ENCODE peak calls at places on chromosomes 3 and 15, in seven cellular contexts. L, T, J, E, C, H and Q are unnamed samples. For H3K4me1, the result is how much of the 10 kb centered on the place peaks cover.

GRCh38 chr3:179653777-179654117 is 907 bp downstream of the USP13 start:
- DNase-seq in L (no peak), T (no peak), J (no peak), E (no peak), C (no peak), H (peak), Q (no peak)

GRCh38 chr15:46166750-46167149 is 531.9 kb downstream of the SQOR start:
- DNase-seq in L (no peak), T (no peak), J (no peak), E (no peak), C (no peak), H (no peak), Q (no peak)

GRCh38 chr3:101017048-101017447 is 23.8 kb upstream of the ABI3BP start:
- DNase-seq in L (no peak), T (no peak), J (no peak), E (no peak), C (peak), H (no peak), Q (no peak)

GRCh38 chr3:16151109-16151508 is 23.4 kb upstream of the GALNT15 start:
- DNase-seq in L (peak), T (no peak), J (no peak), E (peak), C (peak), H (no peak), Q (no peak)

GRCh38 chr3:49674491-49674983 is 386 bp downstream of the APEH start:
- DNase-seq in L (no peak), T (no peak), J (no peak), E (no peak), C (no peak), H (no peak), Q (no peak)

GRCh38 chr3:111944377-111944776 is 34.4 kb upstream of the ABHD10 start:
- DNase-seq in L (no peak), T (no peak), J (no peak), E (no peak), C (peak), H (no peak), Q (no peak)

GRCh38 chr3:142180761-142181362 is 31.5 kb upstream of the TFDP2 start:
- DNase-seq in L (no peak), T (peak), J (peak), E (peak), C (peak), H (peak), Q (no peak)

GRCh38 chr15:26724381-26724780 is 48.5 kb downstream of the GABRB3 start:
- DNase-seq in L (no peak), T (no peak), J (no peak), E (no peak), C (no peak), H (no peak), Q (no peak)

GRCh38 chr15:101578443-101578894 is 73.7 kb downstream of the TM2D3 start:
- DNase-seq in L (peak), T (no peak), J (peak), E (peak), C (peak), H (peak), Q (no peak)

GRCh38 chr15:99729920-99730319 is 3.3 kb downstream of the LYSMD4 start:
- DNase-seq in L (no peak), T (no peak), J (no peak), E (no peak), C (peak), H (peak), Q (no peak)

GRCh38 chr15:25184356-25185155 is 229.8 kb downstream of the SNRPN start:
- DNase-seq in L (peak), T (no peak), J (no peak), E (peak), C (no peak), H (peak), Q (no peak)

GRCh38 chr3:66404246-66404645 is 96.6 kb downstream of the LRIG1 start:
- DNase-seq in L (no peak), T (no peak), J (no peak), E (no peak), C (no peak), H (peak), Q (no peak)

GRCh38 chr15:52006702-52007340 is 12.2 kb upstream of the MAPK6 start:
- DNase-seq in L (no peak), T (no peak), J (no peak), E (no peak), C (no peak), H (no peak), Q (no peak)

GRCh38 chr3:108493862-108494261 is 16.5 kb downstream of the MYH15 start:
- DNase-seq in L (no peak), T (no peak), J (peak), E (peak), C (peak), H (peak), Q (no peak)

GRCh38 chr15:69782155-69782658 is 315.5 kb downstream of the TLE3 start:
- DNase-seq in L (no peak), T (no peak), J (no peak), E (no peak), C (no peak), H (no peak), Q (no peak)

GRCh38 chr3:67515778-67516177 is 138.6 kb downstream of the SUCLG2 start:
- DNase-seq in L (no peak), T (no peak), J (peak), E (no peak), C (no peak), H (peak), Q (no peak)

GRCh38 chr15:51866161-51866560 is 36.7 kb downstream of the TMOD3 start:
- DNase-seq in L (no peak), T (no peak), J (no peak), E (no peak), C (no peak), H (no peak), Q (no peak)

GRCh38 chr15:50879016-50879415 is 29.5 kb upstream of the AP4E1 start:
- DNase-seq in L (no peak), T (no peak), J (no peak), E (no peak), C (no peak), H (no peak), Q (no peak)

GRCh38 chr3:119695480-119695879 is 7.3 kb upstream of the CFAP91 start:
- DNase-seq in L (no peak), T (no peak), J (no peak), E (no peak), C (peak), H (no peak), Q (no peak)

GRCh38 chr3:60703956-60704736 is 547.1 kb downstream of the FHIT start:
- DNase-seq in L (no peak), T (no peak), J (no peak), E (no peak), C (peak), H (no peak), Q (no peak)

GRCh38 chr3:52117537-52117936 is 36.7 kb downstream of the POC1A start:
- DNase-seq in L (no peak), T (no peak), J (no peak), E (no peak), C (no peak), H (no peak), Q (no peak)

GRCh38 chr15:33226559-33227181 is 32.2 kb upstream of the FMN1 start:
- DNase-seq in L (no peak), T (peak), J (peak), E (no peak), C (peak), H (no peak), Q (no peak)

GRCh38 chr3:16456784-16457415 is 56.6 kb downstream of the RFTN1 start:
- DNase-seq in L (no peak), T (no peak), J (no peak), E (no peak), C (no peak), H (no peak), Q (peak)

GRCh38 chr15:52021892-52022540 is 3.0 kb downstream of the MAPK6 start:
- DNase-seq in L (no peak), T (no peak), J (no peak), E (no peak), C (peak), H (no peak), Q (no peak)

GRCh38 chr15:56936929-56937328 is 18.5 kb downstream of the TCF12 start:
- DNase-seq in L (no peak), T (no peak), J (no peak), E (no peak), C (no peak), H (no peak), Q (no peak)

GRCh38 chr3:12138044-12138443 is 20.7 kb downstream of the TIMP4 start:
- DNase-seq in L (no peak), T (no peak), J (peak), E (peak), C (peak), H (peak), Q (no peak)

GRCh38 chr3:45832691-45833090 is 9.2 kb downstream of the LZTFL1 start:
- DNase-seq in L (no peak), T (no peak), J (no peak), E (no peak), C (peak), H (peak), Q (no peak)

GRCh38 chr3:109336272-109336957 is 931 bp downstream of the DPPA4 start:
- DNase-seq in L (peak), T (no peak), J (no peak), E (no peak), C (peak), H (peak), Q (no peak)

GRCh38 chr15:90159213-90159612 is 41.9 kb upstream of the SEMA4B start:
- DNase-seq in L (no peak), T (no peak), J (no peak), E (no peak), C (no peak), H (no peak), Q (no peak)

GRCh38 chr3:143856252-143856977 is 8.1 kb upstream of the SLC9A9 start:
- DNase-seq in L (no peak), T (no peak), J (no peak), E (no peak), C (no peak), H (no peak), Q (no peak)

GRCh38 chr3:131821376-131821775 is 213.4 kb downstream of the CPNE4 start:
- DNase-seq in L (no peak), T (no peak), J (no peak), E (no peak), C (no peak), H (no peak), Q (no peak)

GRCh38 chr15:74873756-74874424 is 725 bp upstream of the SCAMP2 start:
- DNase-seq in L (no peak), T (no peak), J (no peak), E (no peak), C (peak), H (no peak), Q (no peak)

GRCh38 chr3:112770026-112770626 is 76.5 kb downstream of the CD200R1L start:
- DNase-seq in L (no peak), T (no peak), J (peak), E (peak), C (peak), H (peak), Q (peak)

GRCh38 chr3:47082519-47082918 is 81.4 kb downstream of the SETD2 start:
- DNase-seq in L (no peak), T (no peak), J (no peak), E (no peak), C (peak), H (no peak), Q (peak)

GRCh38 chr3:20930034-20930433 is 744.0 kb upstream of the SGO1 start:
- DNase-seq in L (no peak), T (no peak), J (peak), E (no peak), C (peak), H (peak), Q (no peak)

GRCh38 chr3:9397911-9398714 is 698 bp downstream of the SETD5 start:
- DNase-seq in L (peak), T (no peak), J (peak), E (peak), C (peak), H (peak), Q (peak)
- H3K4me1 ChIP-seq in L (under half), T (half or more), J (under half), E (half or more), C (half or more), H (under half), Q (under half)

GRCh38 chr3:173945081-173945652 is 547.6 kb downstream of the NLGN1 start:
- DNase-seq in L (no peak), T (no peak), J (no peak), E (no peak), C (no peak), H (no peak), Q (no peak)
- H3K27ac ChIP-seq in L (no peak), T (no peak), J (no peak), E (no peak), C (no peak), H (no peak), Q (no peak)

GRCh38 chr3:41221278-41221677 is 22.0 kb downstream of the CTNNB1 start:
- DNase-seq in L (no peak), T (no peak), J (no peak), E (no peak), C (no peak), H (no peak), Q (no peak)
- H3K4me1 ChIP-seq in L (under half), T (under half), J (under half), E (half or more), C (under half), H (under half), Q (under half)

DNA sequence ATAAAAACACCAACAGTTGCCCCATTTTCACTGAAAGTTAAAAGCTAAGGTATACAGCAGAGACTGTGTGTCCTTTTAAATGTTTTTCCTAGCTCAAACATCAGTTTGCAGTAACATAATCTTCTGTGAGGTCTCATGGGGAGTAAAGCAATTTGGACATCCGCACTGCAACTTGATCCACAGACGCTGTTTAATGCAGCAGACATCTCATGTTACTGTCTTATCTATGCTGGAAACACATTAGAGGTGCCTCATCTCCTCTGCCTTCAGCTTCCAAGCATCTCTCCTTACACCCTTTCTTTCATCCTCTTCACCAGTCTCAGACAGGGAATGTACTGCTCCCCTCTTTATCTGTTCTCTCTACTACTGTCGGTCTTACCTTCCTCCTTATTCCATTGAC is 53.7 kb upstream of the ATP11B start:
- DNase-seq in L (no peak), T (no peak), J (no peak), E (no peak), C (peak), H (no peak), Q (no peak)
- H3K27ac ChIP-seq in L (no peak), T (no peak), J (no peak), E (no peak), C (no peak), H (no peak), Q (no peak)

DNA sequence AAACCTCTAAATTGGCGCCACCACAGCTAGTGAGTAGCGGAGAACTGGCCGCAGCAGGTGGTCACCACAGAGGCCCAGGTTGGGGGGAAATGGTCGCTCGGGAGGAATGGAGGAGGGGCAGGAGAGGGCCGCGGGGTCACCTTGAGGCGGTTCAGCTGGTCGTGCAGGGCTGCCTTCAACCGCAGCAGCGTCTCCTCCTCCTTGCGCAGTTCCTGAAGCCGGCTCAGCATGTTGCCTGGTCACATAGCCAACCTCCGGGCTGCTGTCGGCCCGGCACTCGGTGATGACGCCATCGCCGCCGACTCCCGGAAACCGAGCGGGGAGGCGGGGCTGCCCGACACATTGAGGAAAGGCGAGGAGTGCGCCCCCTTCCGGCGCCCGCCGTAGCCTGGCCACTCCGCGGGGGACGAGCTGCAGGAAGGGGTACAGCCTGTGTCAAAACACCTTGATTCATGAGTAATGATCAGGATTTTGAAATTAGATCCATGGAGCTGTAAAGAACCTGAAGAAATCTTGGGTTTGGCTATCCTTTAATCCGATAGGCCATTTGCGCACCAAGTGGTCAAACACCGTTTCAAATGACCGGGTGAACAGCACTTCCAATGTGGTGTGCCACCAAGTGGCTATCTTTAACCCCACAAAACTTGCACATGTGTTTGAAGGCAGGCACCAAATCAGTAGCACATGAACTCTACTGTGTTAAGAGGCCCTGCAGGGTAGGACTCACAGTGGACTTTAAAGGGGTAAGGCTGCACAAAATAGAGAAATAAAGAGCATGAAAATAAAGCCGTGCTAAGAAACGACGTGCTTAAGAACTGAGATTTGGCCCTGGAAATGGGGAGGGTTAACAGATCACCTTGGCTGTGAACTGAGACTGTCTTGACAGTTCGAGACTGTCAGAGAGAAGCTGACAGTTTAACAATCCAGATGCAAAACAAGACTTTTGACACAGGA is at the start of gene SNAPC5:
- DNase-seq in L (peak), T (peak), J (peak), E (peak), C (peak), H (peak), Q (peak)
- H3K4me1 ChIP-seq in L (under half), T (under half), J (under half), E (under half), C (under half), H (under half), Q (under half)

GRCh38 chr3:292038-292437 is 95.5 kb downstream of the CHL1 start:
- DNase-seq in L (no peak), T (no peak), J (no peak), E (no peak), C (no peak), H (no peak), Q (no peak)

GRCh38 chr3:294581-294980 is 98.0 kb downstream of the CHL1 start:
- DNase-seq in L (no peak), T (no peak), J (no peak), E (no peak), C (no peak), H (no peak), Q (no peak)

GRCh38 chr3:288383-288782 is 91.8 kb downstream of the CHL1 start:
- DNase-seq in L (no peak), T (no peak), J (no peak), E (no peak), C (no peak), H (peak), Q (no peak)

GRCh38 chr3:294096-294495 is 97.5 kb downstream of the CHL1 start:
- DNase-seq in L (no peak), T (no peak), J (no peak), E (no peak), C (no peak), H (no peak), Q (no peak)

GRCh38 chr3:291028-291427 is 94.5 kb downstream of the CHL1 start:
- DNase-seq in L (no peak), T (no peak), J (no peak), E (no peak), C (no peak), H (no peak), Q (no peak)
- H3K27ac ChIP-seq in L (no peak), T (no peak), J (no peak), E (no peak), C (no peak), H (no peak), Q (no peak)

DNA sequence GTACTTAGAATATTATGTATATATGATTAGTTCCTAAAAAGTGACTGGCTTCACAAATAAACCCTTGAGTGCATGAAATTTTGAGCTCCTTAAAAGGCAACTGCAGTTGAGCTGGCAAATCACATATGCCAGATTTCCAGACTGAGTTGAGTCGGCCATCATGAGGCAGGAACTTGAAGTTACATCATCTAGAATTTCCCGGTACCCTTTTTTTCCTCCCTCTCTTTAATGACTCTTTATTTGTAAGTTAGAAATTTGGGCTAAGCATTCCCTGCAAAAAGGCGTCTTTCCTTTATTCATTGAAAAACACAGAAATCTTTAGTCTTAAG is 162.6 kb downstream of the FNDC3B start:
- DNase-seq in L (no peak), T (no peak), J (no peak), E (no peak), C (peak), H (no peak), Q (no peak)
- H3K4me1 ChIP-seq in L (under half), T (under half), J (under half), E (under half), C (half or more), H (under half), Q (under half)